ENCODE peak calls at places on chromosomes 3 and 15, in nine cellular contexts. S is AG04449, Q is GM12865, V is Calu3, F is uterus, C is lower leg skin, A is IMR-90, G is fibroblast of pulmonary artery, Y is GM12864. J is an unnamed sample.

GRCh38 chr3:58681863-58682262 is 15.3 kb upstream of the FAM3D start:
- DNase-seq in A (no peak), Y (no peak), Q (no peak), G (no peak), S (no peak), V (no peak), C (no peak), F (no peak), J (no peak)

GRCh38 chr15:98743177-98743576 is 94.8 kb downstream of the IGF1R start:
- DNase-seq in G (no peak), S (no peak), Q (no peak), A (no peak), F (no peak), Y (no peak), C (no peak), V (peak; percentile 76), J (no peak)

GRCh38 chr3:38582316-38582715 is 67.2 kb downstream of the SCN5A start:
- DNase-seq in F (no peak), S (no peak), G (no peak), Q (no peak), A (no peak), C (peak; percentile 71), V (no peak), Y (no peak), J (no peak)

GRCh38 chr15:85493258-85493657 is 112.9 kb downstream of the AKAP13 start:
- DNase-seq in F (no peak), S (no peak), Q (no peak), G (no peak), C (no peak), V (no peak), A (no peak), Y (no peak), J (no peak)

GRCh38 chr15:70508561-70509281 is 254.6 kb downstream of the UACA start:
- DNase-seq in F (no peak), S (no peak), C (no peak), V (peak; percentile 89), Y (no peak), Q (peak; percentile 40), A (peak; percentile 88), G (peak; percentile 89), J (peak; percentile 58)

GRCh38 chr3:136787226-136787793 is 31.6 kb upstream of the SLC35G2 start:
- DNase-seq in A (peak; percentile 45), V (peak; percentile 50), C (no peak), S (peak; percentile 31), Y (no peak), F (no peak), Q (peak; percentile 67), G (peak; percentile 31), J (no peak)

GRCh38 chr3:187783098-187783497 is 37.8 kb upstream of the BCL6 start:
- DNase-seq in C (no peak), V (peak; percentile 13), A (peak; percentile 97), F (no peak), Q (no peak), G (peak; percentile 85), Y (no peak), S (peak; percentile 87), J (no peak)

GRCh38 chr3:187808466-187809291 is 63.4 kb upstream of the BCL6 start:
- DNase-seq in S (no peak), Q (no peak), Y (no peak), A (no peak), G (no peak), C (no peak), V (no peak), F (no peak), J (no peak)

DNA sequence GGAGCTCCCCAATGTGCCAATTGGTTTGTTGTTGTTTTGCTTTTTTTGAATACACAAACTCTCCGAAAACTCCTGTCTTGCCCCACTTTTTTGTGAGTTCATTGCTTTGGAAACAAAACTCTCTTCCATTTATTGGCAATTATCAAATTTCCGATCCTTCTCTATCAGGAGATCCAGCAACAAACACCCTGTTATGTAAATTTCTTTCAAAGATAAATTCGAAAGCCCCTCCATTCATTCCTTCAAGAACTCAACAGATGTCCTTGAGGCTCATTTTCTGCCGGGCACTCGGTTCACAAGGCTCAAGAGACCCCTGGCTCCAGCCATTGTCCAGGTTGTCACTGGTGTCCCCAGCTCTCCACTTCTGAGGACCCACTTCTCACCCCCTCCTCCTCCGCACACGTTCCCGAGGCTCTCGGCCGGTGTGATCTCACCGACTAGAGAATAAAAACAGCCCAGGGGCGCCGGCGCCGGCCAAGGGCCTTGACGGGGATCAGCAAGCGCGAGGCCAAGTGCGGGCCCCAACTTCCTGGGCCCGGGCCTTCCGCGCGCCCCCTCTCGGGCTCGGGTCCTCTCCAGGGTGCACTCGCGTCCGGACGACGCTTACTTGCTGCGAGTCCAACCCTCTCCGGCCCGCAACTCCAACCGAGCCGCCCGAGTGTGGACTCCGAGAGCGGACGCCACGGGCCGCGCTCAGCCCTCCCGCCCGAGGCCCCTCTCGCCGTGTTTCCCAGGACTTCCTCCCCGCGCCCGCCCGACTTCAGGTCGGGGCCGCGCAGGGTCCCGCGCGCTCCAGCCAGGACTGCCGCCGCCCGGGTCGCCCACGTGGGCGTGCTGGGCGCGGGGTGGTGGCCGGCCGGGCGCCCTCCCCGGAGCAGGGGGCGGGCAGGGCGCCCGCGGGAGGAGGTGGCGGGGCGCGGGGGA is 533 bp upstream of the SMAD3 start:
- DNase-seq in Q (peak; percentile 61), S (no peak), G (no peak), Y (no peak), F (peak; percentile 72), A (no peak), V (peak; percentile 67), C (peak; percentile 89), J (no peak)
- TF ChIP-seq CTCF in Q (no peak), S (no peak), G (no peak), Y (no peak), F (no peak), A (peak; percentile 25), V (no peak), C (no peak), J (no peak)

GRCh38 chr3:130892759-130893239 is 1.1 kb upstream of the ATP2C1 start:
- DNase-seq in S (no peak), Y (peak; percentile 63), V (peak; percentile 87), Q (peak; percentile 89), F (peak; percentile 77), C (no peak), A (peak; percentile 79), G (peak; percentile 87), J (no peak)

GRCh38 chr3:130894873-130895330 is 1.0 kb downstream of the ATP2C1 start:
- DNase-seq in C (no peak), G (no peak), S (no peak), Y (no peak), V (no peak), Q (no peak), A (peak; percentile 17), F (no peak), J (no peak)

GRCh38 chr3:130894130-130894872 is 417 bp downstream of the ATP2C1 start:
- DNase-seq in A (no peak), V (peak; percentile 53), G (peak; percentile 24), C (peak; percentile 89), F (peak; percentile 39), S (no peak), Y (no peak), Q (peak; percentile 48), J (no peak)

GRCh38 chr3:130895690-130896089 is 1.8 kb downstream of the ATP2C1 start:
- DNase-seq in V (no peak), S (no peak), F (no peak), A (no peak), Q (no peak), C (no peak), Y (no peak), G (no peak), J (no peak)

DNA sequence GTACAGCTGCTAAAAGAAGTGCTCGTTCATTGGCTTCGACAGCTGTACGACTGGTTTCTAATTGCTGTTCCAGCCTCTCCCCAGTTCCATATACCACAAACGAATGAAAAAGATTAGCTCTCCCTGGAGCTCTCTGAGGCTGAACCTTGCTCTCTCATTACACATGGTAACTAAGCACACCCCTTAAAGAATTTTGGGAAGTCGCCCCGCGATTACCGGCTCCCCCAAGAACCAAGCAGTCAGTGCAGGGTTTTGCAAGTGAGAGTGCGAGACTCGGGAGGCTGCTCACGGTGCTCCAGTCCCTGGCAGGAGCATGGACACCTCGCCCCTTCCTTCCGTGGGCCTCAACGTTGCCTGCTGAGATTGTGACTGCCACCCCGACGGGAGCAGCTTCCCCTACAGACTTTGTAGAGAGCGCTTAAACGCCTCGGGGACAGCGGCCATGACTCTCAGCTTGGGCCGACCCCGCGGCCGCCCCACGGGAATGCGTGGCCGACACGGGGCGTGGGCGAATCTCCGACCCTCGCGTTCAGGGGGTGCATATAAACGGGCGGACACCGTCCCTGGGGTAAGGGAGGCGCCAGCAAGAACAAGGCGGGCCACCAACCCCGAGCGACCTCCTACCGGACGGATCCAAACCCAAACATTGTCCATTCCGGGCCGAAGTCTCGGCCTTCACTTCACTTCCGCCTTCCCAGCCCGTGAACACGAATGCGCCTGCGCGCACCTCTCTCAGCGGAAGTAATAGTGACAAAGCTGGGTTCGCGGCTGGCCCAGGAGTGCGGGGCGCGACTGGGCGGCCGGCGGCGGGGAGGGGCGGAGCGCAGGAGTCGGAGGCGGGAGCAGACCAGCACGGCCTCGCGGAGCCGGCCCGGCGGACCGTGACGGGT is at the start of gene ATP2C1:
- DNase-seq in C (peak; percentile 99), S (peak; percentile 57), G (peak; percentile 96), V (peak; percentile 99), Y (peak; percentile 87), Q (peak; percentile 98), A (peak; percentile 93), F (peak; percentile 95), J (peak; percentile 79)
- TF ChIP-seq CTCF in C (no peak), S (no peak), G (no peak), V (no peak), Y (no peak), Q (no peak), A (no peak), F (no peak), J (no peak)

GRCh38 chr3:131526801-131527347 is 24.1 kb upstream of the MRPL3 start:
- DNase-seq in G (peak; percentile 59), A (peak; percentile 19), F (no peak), C (no peak), Q (peak; percentile 46), S (no peak), Y (no peak), V (no peak), J (no peak)
- TF ChIP-seq CTCF in G (peak; percentile 50), A (peak; percentile 37), F (no peak), C (no peak), Q (peak; percentile 34), S (peak; percentile 76), Y (no peak), V (no peak), J (no peak)

GRCh38 chr3:27728195-27729087 is 6.3 kb upstream of the EOMES start:
- DNase-seq in G (no peak), S (no peak), C (no peak), V (peak; percentile 27), A (no peak), Y (no peak), F (no peak), Q (no peak), J (no peak)

GRCh38 chr3:27729748-27730611 is 7.9 kb upstream of the EOMES start:
- DNase-seq in C (no peak), Y (no peak), Q (no peak), A (no peak), F (no peak), G (no peak), S (no peak), V (no peak), J (no peak)

GRCh38 chr3:27730774-27731659 is 8.9 kb upstream of the EOMES start:
- DNase-seq in Y (no peak), C (no peak), V (no peak), A (no peak), F (no peak), Q (no peak), S (no peak), G (no peak), J (no peak)

GRCh38 chr3:27726240-27726639 is 4.1 kb upstream of the EOMES start:
- DNase-seq in F (no peak), Q (no peak), G (no peak), A (no peak), C (no peak), S (no peak), Y (no peak), V (no peak), J (no peak)

DNA sequence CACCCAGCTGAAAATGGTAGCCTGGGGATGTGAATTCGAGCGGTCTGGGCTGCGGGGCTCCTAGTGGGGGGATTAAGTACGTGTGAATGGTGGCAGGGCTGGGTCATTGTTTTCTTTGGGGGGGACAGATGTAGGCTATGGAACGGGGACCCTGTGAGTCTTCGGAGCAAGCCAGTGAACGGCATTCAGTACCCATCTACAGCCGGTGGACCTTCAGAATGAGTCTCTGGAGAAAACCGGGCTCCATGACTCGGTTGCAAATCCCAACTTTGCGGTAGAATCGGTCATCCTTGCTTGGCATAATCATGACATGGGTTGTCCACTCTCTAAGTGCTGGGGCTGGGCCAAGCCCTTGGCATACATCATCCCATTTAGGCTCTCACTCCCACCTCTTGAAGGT is 7.2 kb upstream of the EOMES start:
- DNase-seq in V (no peak), Q (no peak), A (no peak), S (no peak), Y (no peak), C (no peak), F (no peak), G (no peak), J (no peak)
- TF ChIP-seq CTCF in V (no peak), Q (no peak), A (no peak), S (no peak), Y (no peak), C (no peak), F (no peak), G (no peak), J (no peak)

J was measured in omental fat pad.